ENCODE peak calls at places on chromosomes 5 and 9, in four cellular contexts. Z, S, P and F are unnamed samples.

GRCh38 chr9:92019658-92020057 is 69.6 kb upstream of the ROR2 start:
- DNase-seq in Z (no peak), S (no peak), P (no peak), F (no peak)

GRCh38 chr5:59390074-59390659 is 503.4 kb downstream of the PDE4D start:
- DNase-seq in Z (no peak), S (peak), P (no peak), F (no peak)

GRCh38 chr9:118170032-118170955 is 466.1 kb downstream of the TLR4 start:
- DNase-seq in Z (peak), S (peak), P (no peak), F (peak)

GRCh38 chr5:994821-995220 is 13.8 kb upstream of the NKD2 start:
- DNase-seq in Z (no peak), S (no peak), P (no peak), F (no peak)

GRCh38 chr5:123036391-123037103 is at the start of gene PPIC:
- DNase-seq in Z (no peak), S (peak), P (no peak), F (peak)

GRCh38 chr9:88826181-88826580 is 165.1 kb upstream of the S1PR3 start:
- DNase-seq in Z (no peak), S (no peak), P (no peak), F (no peak)

GRCh38 chr5:7410936-7411511 is 15.1 kb downstream of the ADCY2 start:
- DNase-seq in Z (no peak), S (no peak), P (no peak), F (no peak)

GRCh38 chr5:123947797-123948196 is 435.8 kb downstream of the CSNK1G3 start:
- DNase-seq in Z (no peak), S (no peak), P (no peak), F (no peak)

GRCh38 chr5:81251922-81252321 is 18.8 kb downstream of the CKMT2 start:
- DNase-seq in Z (no peak), S (no peak), P (no peak), F (no peak)

GRCh38 chr5:61449756-61450155 is 117.7 kb downstream of the ZSWIM6 start:
- DNase-seq in Z (no peak), S (no peak), P (no peak), F (no peak)

GRCh38 chr5:168793844-168794837 is 215.0 kb upstream of the PANK3 start:
- DNase-seq in Z (peak), S (peak), P (no peak), F (peak)

GRCh38 chr5:37667846-37668245 is 172.0 kb downstream of the GDNF start:
- DNase-seq in Z (no peak), S (no peak), P (no peak), F (no peak)

GRCh38 chr5:118553662-118554061 is 434.7 kb downstream of the DTWD2 start:
- DNase-seq in Z (peak), S (peak), P (no peak), F (peak)

GRCh38 chr9:123326662-123327093 is 29.3 kb upstream of the CRB2 start:
- DNase-seq in Z (no peak), S (no peak), P (no peak), F (no peak)

GRCh38 chr5:108504974-108505373 is 123.1 kb upstream of the FBXL17 start:
- DNase-seq in Z (no peak), S (no peak), P (no peak), F (no peak)

GRCh38 chr9:37449877-37450632 is 15.2 kb downstream of the ZBTB5 start:
- DNase-seq in Z (no peak), S (no peak), P (no peak), F (no peak)

GRCh38 chr9:117644607-117645244 is 59.5 kb upstream of the TLR4 start:
- DNase-seq in Z (peak), S (peak), P (peak), F (peak)